ENCODE peak calls at places on chromosomes 1 and 21, in five cellular contexts. One of them, this sample, is unnamed.

GRCh38 chr1:63704443-63704842 is 69.4 kb upstream of the ROR1 start:
- DNase-seq in PC-3: peak; percentile 86
- DNase-seq in DND-41: no peak
- DNase-seq in neural progenitor cell: no peak
- DNase-seq in GM23248: no peak
- DNase-seq in this sample: no peak

GRCh38 chr21:46153259-46154154 is 1.9 kb downstream of the FTCD start:
- DNase-seq in PC-3: peak; percentile 51
- DNase-seq in GM23248: peak; percentile 67
- DNase-seq in DND-41: no peak
- DNase-seq in neural progenitor cell: peak; percentile 80
- DNase-seq in this sample: no peak

GRCh38 chr1:193654951-193655705 is 468.7 kb upstream of the B3GALT2 start:
- DNase-seq in GM23248: peak; percentile 42
- DNase-seq in neural progenitor cell: no peak
- DNase-seq in DND-41: no peak
- DNase-seq in PC-3: peak; percentile 81
- DNase-seq in this sample: peak; percentile 60

GRCh38 chr1:174159253-174160108 is at the start of gene RABGAP1L:
- DNase-seq in GM23248: peak; percentile 97
- DNase-seq in DND-41: peak; percentile 96
- DNase-seq in PC-3: peak; percentile 90
- DNase-seq in neural progenitor cell: peak; percentile 97
- DNase-seq in this sample: peak; percentile 91

GRCh38 chr1:76998582-76999189 is 131.4 kb downstream of the ST6GALNAC5 start:
- DNase-seq in neural progenitor cell: no peak
- DNase-seq in DND-41: no peak
- DNase-seq in GM23248: peak; percentile 91
- DNase-seq in PC-3: peak; percentile 96
- DNase-seq in this sample: peak; percentile 85

GRCh38 chr1:186559601-186560116 is 98.7 kb upstream of the PDC start:
- DNase-seq in neural progenitor cell: no peak
- DNase-seq in PC-3: peak; percentile 37
- DNase-seq in DND-41: no peak
- DNase-seq in GM23248: peak; percentile 70
- DNase-seq in this sample: peak; percentile 25

GRCh38 chr1:220879509-220880366 is 495 bp downstream of the HLX start:
- DNase-seq in DND-41: no peak
- DNase-seq in GM23248: peak; percentile 85
- DNase-seq in neural progenitor cell: peak; percentile 80
- DNase-seq in PC-3: peak; percentile 42
- DNase-seq in this sample: peak; percentile 22

GRCh38 chr1:171434717-171435346 is 50.5 kb upstream of the PRRC2C start:
- DNase-seq in DND-41: peak; percentile 6
- DNase-seq in neural progenitor cell: no peak
- DNase-seq in GM23248: peak; percentile 90
- DNase-seq in PC-3: peak; percentile 92
- DNase-seq in this sample: peak; percentile 91

GRCh38 chr1:36095760-36096405 is 7.2 kb downstream of the ADPRS start:
- DNase-seq in GM23248: no peak
- DNase-seq in PC-3: no peak
- DNase-seq in neural progenitor cell: no peak
- DNase-seq in DND-41: no peak
- DNase-seq in this sample: no peak

GRCh38 chr1:234868296-234869147 is 258.5 kb upstream of the IRF2BP2 start:
- DNase-seq in PC-3: no peak
- DNase-seq in GM23248: no peak
- DNase-seq in DND-41: no peak
- DNase-seq in neural progenitor cell: no peak
- DNase-seq in this sample: no peak

GRCh38 chr1:225842074-225842473 is 32.1 kb downstream of the EPHX1 start:
- DNase-seq in GM23248: no peak
- DNase-seq in DND-41: no peak
- DNase-seq in PC-3: no peak
- DNase-seq in neural progenitor cell: no peak
- DNase-seq in this sample: no peak

GRCh38 chr1:22922640-22923039 is 50.0 kb downstream of the LACTBL1 start:
- DNase-seq in PC-3: no peak
- DNase-seq in DND-41: no peak
- DNase-seq in neural progenitor cell: no peak
- DNase-seq in GM23248: no peak
- DNase-seq in this sample: no peak

GRCh38 chr1:169059391-169059790 is 47.1 kb upstream of the ATP1B1 start:
- DNase-seq in PC-3: peak; percentile 66
- DNase-seq in neural progenitor cell: no peak
- DNase-seq in DND-41: no peak
- DNase-seq in GM23248: no peak
- DNase-seq in this sample: no peak

GRCh38 chr21:35232545-35233176 is 183.6 kb upstream of the RUNX1 start:
- DNase-seq in neural progenitor cell: no peak
- DNase-seq in PC-3: peak; percentile 91
- DNase-seq in GM23248: peak; percentile 75
- DNase-seq in DND-41: no peak
- DNase-seq in this sample: peak; percentile 98

GRCh38 chr1:155598842-155599331 is 11.1 kb upstream of the MSTO1 start:
- DNase-seq in neural progenitor cell: peak; percentile 73
- DNase-seq in DND-41: no peak
- DNase-seq in PC-3: no peak
- DNase-seq in GM23248: peak; percentile 69
- DNase-seq in this sample: peak; percentile 7

GRCh38 chr1:41479808-41480160 is 4.7 kb downstream of the EDN2 start:
- DNase-seq in DND-41: no peak
- DNase-seq in PC-3: no peak
- DNase-seq in neural progenitor cell: no peak
- DNase-seq in GM23248: no peak
- DNase-seq in this sample: no peak

GRCh38 chr1:25513666-25514065 is 29.7 kb upstream of the LDLRAP1 start:
- DNase-seq in PC-3: no peak
- DNase-seq in DND-41: no peak
- DNase-seq in neural progenitor cell: no peak
- DNase-seq in GM23248: no peak
- DNase-seq in this sample: no peak

GRCh38 chr1:66270122-66270812 is 263.7 kb upstream of the SGIP1 start:
- DNase-seq in DND-41: no peak
- DNase-seq in GM23248: peak; percentile 68
- DNase-seq in neural progenitor cell: no peak
- DNase-seq in PC-3: no peak
- DNase-seq in this sample: peak; percentile 66

GRCh38 chr21:45487161-45487806 is 55.0 kb downstream of the SLC19A1 start:
- DNase-seq in DND-41: no peak
- DNase-seq in PC-3: no peak
- DNase-seq in GM23248: no peak
- DNase-seq in neural progenitor cell: no peak
- DNase-seq in this sample: no peak

GRCh38 chr1:115469703-115470476 is 131.8 kb upstream of the NGF start:
- DNase-seq in PC-3: peak; percentile 86
- DNase-seq in GM23248: peak; percentile 65
- DNase-seq in DND-41: peak; percentile 20
- DNase-seq in neural progenitor cell: peak; percentile 66
- DNase-seq in this sample: peak; percentile 71

GRCh38 chr1:117171900-117172501 is 38.7 kb downstream of the VTCN1 start:
- DNase-seq in DND-41: no peak
- DNase-seq in neural progenitor cell: peak; percentile 92
- DNase-seq in GM23248: peak; percentile 16
- DNase-seq in PC-3: no peak
- DNase-seq in this sample: peak; percentile 94

GRCh38 chr1:228021526-228022030 is 14.8 kb downstream of the WNT3A start:
- DNase-seq in PC-3: no peak
- DNase-seq in GM23248: no peak
- DNase-seq in neural progenitor cell: no peak
- DNase-seq in DND-41: no peak
- DNase-seq in this sample: no peak

GRCh38 chr1:14915356-14916054 is 238.0 kb upstream of the TMEM51 start:
- DNase-seq in DND-41: peak; percentile 72
- DNase-seq in PC-3: peak; percentile 51
- DNase-seq in GM23248: peak; percentile 56
- DNase-seq in neural progenitor cell: peak; percentile 72
- DNase-seq in this sample: no peak

GRCh38 chr1:40130892-40131291 is 30.3 kb upstream of the RLF start:
- DNase-seq in DND-41: no peak
- DNase-seq in GM23248: no peak
- DNase-seq in neural progenitor cell: no peak
- DNase-seq in PC-3: peak; percentile 78
- DNase-seq in this sample: no peak

GRCh38 chr21:45416619-45417018 is 11.7 kb downstream of the COL18A1 start:
- DNase-seq in neural progenitor cell: no peak
- DNase-seq in DND-41: no peak
- DNase-seq in GM23248: no peak
- DNase-seq in PC-3: no peak
- DNase-seq in this sample: no peak

GRCh38 chr1:67053535-67053784 is 488 bp downstream of the SLC35D1 start:
- DNase-seq in DND-41: peak; percentile 41
- DNase-seq in GM23248: peak; percentile 84
- DNase-seq in neural progenitor cell: peak; percentile 68
- DNase-seq in PC-3: peak; percentile 67
- DNase-seq in this sample: no peak

GRCh38 chr1:59673575-59674467 is 140.9 kb upstream of the HOOK1 start:
- DNase-seq in DND-41: no peak
- DNase-seq in PC-3: no peak
- DNase-seq in GM23248: no peak
- DNase-seq in neural progenitor cell: no peak
- DNase-seq in this sample: no peak

GRCh38 chr1:47569681-47570470 is 132.0 kb downstream of the FOXD2 start:
- DNase-seq in DND-41: no peak
- DNase-seq in PC-3: peak; percentile 92
- DNase-seq in GM23248: peak; percentile 93
- DNase-seq in neural progenitor cell: peak; percentile 65
- DNase-seq in this sample: peak; percentile 95

GRCh38 chr1:206685256-206685748 is 597 bp downstream of the MAPKAPK2 start:
- DNase-seq in DND-41: peak; percentile 35
- DNase-seq in GM23248: peak; percentile 76
- DNase-seq in neural progenitor cell: peak; percentile 68
- DNase-seq in PC-3: peak; percentile 27
- DNase-seq in this sample: no peak

GRCh38 chr1:183043254-183043653 is 20.0 kb downstream of the LAMC1 start:
- DNase-seq in DND-41: no peak
- DNase-seq in GM23248: no peak
- DNase-seq in PC-3: no peak
- DNase-seq in neural progenitor cell: no peak
- DNase-seq in this sample: no peak

GRCh38 chr1:201226859-201227488 is 36.4 kb downstream of the IGFN1 start:
- DNase-seq in DND-41: no peak
- DNase-seq in neural progenitor cell: no peak
- DNase-seq in PC-3: no peak
- DNase-seq in GM23248: no peak
- DNase-seq in this sample: no peak

GRCh38 chr1:210747890-210748289 is 386.1 kb downstream of the KCNH1 start:
- DNase-seq in neural progenitor cell: no peak
- DNase-seq in DND-41: no peak
- DNase-seq in PC-3: no peak
- DNase-seq in GM23248: no peak
- DNase-seq in this sample: no peak
- H3K27me3 ChIP-seq in neural progenitor cell: no peaks in the 10 kb centered on the region
- H3K27me3 ChIP-seq in DND-41: peaks cover 2% of the 10 kb centered on the region
- H3K27me3 ChIP-seq in PC-3: peaks cover 25% of the 10 kb centered on the region
- H3K27me3 ChIP-seq in GM23248: no peaks in the 10 kb centered on the region
- H3K27me3 ChIP-seq in this sample: no peaks in the 10 kb centered on the region

GRCh38 chr1:230855886-230856285 is 12.4 kb downstream of the C1orf198 start:
- DNase-seq in neural progenitor cell: no peak
- DNase-seq in DND-41: no peak
- DNase-seq in GM23248: no peak
- DNase-seq in PC-3: no peak
- DNase-seq in this sample: peak; percentile 68

GRCh38 chr1:230857077-230857476 is 11.2 kb downstream of the C1orf198 start:
- DNase-seq in DND-41: no peak
- DNase-seq in PC-3: no peak
- DNase-seq in GM23248: no peak
- DNase-seq in neural progenitor cell: no peak
- DNase-seq in this sample: peak; percentile 74

GRCh38 chr1:230858918-230859819 is 9.2 kb downstream of the C1orf198 start:
- DNase-seq in GM23248: peak; percentile 9
- DNase-seq in PC-3: no peak
- DNase-seq in neural progenitor cell: peak; percentile 50
- DNase-seq in DND-41: no peak
- DNase-seq in this sample: peak; percentile 92

GRCh38 chr1:230857822-230858221 is 10.5 kb downstream of the C1orf198 start:
- DNase-seq in GM23248: peak; percentile 48
- DNase-seq in neural progenitor cell: no peak
- DNase-seq in DND-41: no peak
- DNase-seq in PC-3: no peak
- DNase-seq in this sample: peak; percentile 83

GRCh38 chr1:230858236-230858820 is 10.0 kb downstream of the C1orf198 start:
- DNase-seq in DND-41: no peak
- DNase-seq in GM23248: no peak
- DNase-seq in neural progenitor cell: no peak
- DNase-seq in PC-3: no peak
- DNase-seq in this sample: no peak
- H3K27ac ChIP-seq in DND-41: no peak overlapping the region
- H3K27ac ChIP-seq in GM23248: no peak overlapping the region
- H3K27ac ChIP-seq in neural progenitor cell: no peak overlapping the region
- H3K27ac ChIP-seq in PC-3: no peak overlapping the region
- H3K27ac ChIP-seq in this sample: peak overlapping the region; percentile 92

GRCh38 chr1:240401721-240402120 is 210.2 kb downstream of the GREM2 start:
- DNase-seq in PC-3: no peak
- DNase-seq in DND-41: no peak
- DNase-seq in neural progenitor cell: no peak
- DNase-seq in GM23248: no peak
- DNase-seq in this sample: peak; percentile 48
- H3K4me2 ChIP-seq in PC-3: no peak overlapping the region
- H3K4me2 ChIP-seq in DND-41: no peak overlapping the region
- H3K4me2 ChIP-seq in neural progenitor cell: no peak overlapping the region
- H3K4me2 ChIP-seq in GM23248: no peak overlapping the region
- H3K4me2 ChIP-seq in this sample: no peak overlapping the region

GRCh38 chr1:10814312-10814711 is 17.9 kb upstream of the CASZ1 start:
- DNase-seq in DND-41: no peak
- DNase-seq in neural progenitor cell: no peak
- DNase-seq in PC-3: no peak
- DNase-seq in GM23248: no peak
- DNase-seq in this sample: no peak

GRCh38 chr1:10816743-10817369 is 20.4 kb upstream of the CASZ1 start:
- DNase-seq in DND-41: no peak
- DNase-seq in GM23248: no peak
- DNase-seq in neural progenitor cell: no peak
- DNase-seq in PC-3: no peak
- DNase-seq in this sample: no peak

GRCh38 chr1:10814954-10815862 is 18.8 kb upstream of the CASZ1 start:
- DNase-seq in neural progenitor cell: no peak
- DNase-seq in DND-41: no peak
- DNase-seq in GM23248: no peak
- DNase-seq in PC-3: no peak
- DNase-seq in this sample: no peak

GRCh38 chr1:10815863-10816195 is 19.4 kb upstream of the CASZ1 start:
- DNase-seq in GM23248: no peak
- DNase-seq in PC-3: no peak
- DNase-seq in neural progenitor cell: no peak
- DNase-seq in DND-41: no peak
- DNase-seq in this sample: no peak

GRCh38 chr1:10816233-10816632 is 19.8 kb upstream of the CASZ1 start:
- DNase-seq in GM23248: no peak
- DNase-seq in neural progenitor cell: no peak
- DNase-seq in PC-3: no peak
- DNase-seq in DND-41: no peak
- DNase-seq in this sample: no peak
- H3K27me3 ChIP-seq in GM23248: peaks cover 23% of the 10 kb centered on the region
- H3K27me3 ChIP-seq in neural progenitor cell: no peaks in the 10 kb centered on the region
- H3K27me3 ChIP-seq in PC-3: no peaks in the 10 kb centered on the region
- H3K27me3 ChIP-seq in DND-41: peaks cover 13% of the 10 kb centered on the region
- H3K27me3 ChIP-seq in this sample: peaks cover 23% of the 10 kb centered on the region

GRCh38 chr1:72050551-72050950 is 231.8 kb downstream of the NEGR1 start:
- DNase-seq in neural progenitor cell: no peak
- DNase-seq in GM23248: no peak
- DNase-seq in PC-3: no peak
- DNase-seq in DND-41: no peak
- DNase-seq in this sample: no peak
- H3K27ac ChIP-seq in neural progenitor cell: no peak overlapping the region
- H3K27ac ChIP-seq in GM23248: no peak overlapping the region
- H3K27ac ChIP-seq in PC-3: no peak overlapping the region
- H3K27ac ChIP-seq in DND-41: no peak overlapping the region
- H3K27ac ChIP-seq in this sample: no peak overlapping the region